ENCODE peak calls at places on chromosomes 6 and 20, in four cellular contexts. C is HS-27A, M is hypothalamus, Y is Right ventricle myocardium superior. H is an unnamed sample.

GRCh38 chr6:130912451-130912850 is 85.2 kb downstream of the SMLR1 start:
- DNase-seq in M (peak), C (no peak), Y (no peak), H (no peak)

GRCh38 chr6:39806277-39806676 is 14.1 kb downstream of the DAAM2 start:
- DNase-seq in M (no peak), C (no peak), Y (no peak), H (no peak)

GRCh38 chr6:157761926-157762325 is 61.1 kb upstream of the SNX9 start:
- DNase-seq in Y (no peak), C (no peak), M (no peak), H (no peak)

GRCh38 chr6:14144678-14145113 is 27.1 kb downstream of the CD83 start:
- DNase-seq in M (peak), Y (peak), C (peak), H (peak)

GRCh38 chr20:56974499-56975250 is 291.8 kb downstream of the BMP7 start:
- DNase-seq in Y (no peak), M (peak), C (no peak), H (peak)

GRCh38 chr20:61932711-61933480 is 132.8 kb downstream of the TAF4 start:
- DNase-seq in Y (peak), M (no peak), C (no peak), H (no peak)

GRCh38 chr6:126919947-126920346 is 198.5 kb upstream of the RSPO3 start:
- DNase-seq in C (peak), M (no peak), Y (no peak), H (no peak)

GRCh38 chr6:138272543-138273305 is 54.4 kb upstream of the PBOV1 start:
- DNase-seq in C (peak), Y (no peak), M (no peak), H (no peak)

GRCh38 chr6:46393161-46393939 is 97.9 kb downstream of the RCAN2 start:
- DNase-seq in M (no peak), Y (no peak), C (no peak), H (no peak)

GRCh38 chr20:53660078-53660909 is 66.7 kb upstream of the ZNF217 start:
- DNase-seq in C (no peak), M (peak), Y (peak), H (no peak)

GRCh38 chr20:23361108-23361650 is 803 bp upstream of the GZF1 start:
- DNase-seq in Y (no peak), C (no peak), M (no peak), H (no peak)

GRCh38 chr6:45611502-45611901 is 233.8 kb upstream of the SUPT3H start:
- DNase-seq in Y (no peak), M (no peak), C (no peak), H (no peak)

GRCh38 chr6:119147101-119148053 is 68.9 kb upstream of the FAM184A start:
- DNase-seq in C (peak), M (no peak), Y (peak), H (peak)

GRCh38 chr20:11207749-11208502 is 534.1 kb upstream of the JAG1 start:
- DNase-seq in M (no peak), C (peak), Y (no peak), H (peak)

GRCh38 chr6:72363844-72364740 is 257.8 kb upstream of the KCNQ5 start:
- DNase-seq in Y (no peak), M (peak), C (peak), H (peak)

GRCh38 chr20:22160254-22160653 is 424.1 kb downstream of the FOXA2 start:
- DNase-seq in Y (no peak), C (no peak), M (no peak), H (no peak)

GRCh38 chr6:139655783-139656705 is 281.6 kb upstream of the CITED2 start:
- DNase-seq in C (no peak), M (no peak), Y (no peak), H (no peak)

GRCh38 chr6:20408851-20409250 is 7.2 kb downstream of the E2F3 start:
- DNase-seq in Y (no peak), M (no peak), C (no peak), H (no peak)

GRCh38 chr6:131001113-131001776 is 61.8 kb downstream of the EPB41L2 start:
- DNase-seq in M (peak), Y (no peak), C (no peak), H (no peak)

GRCh38 chr6:56798163-56798562 is 155.5 kb upstream of the DST start:
- DNase-seq in M (no peak), C (no peak), Y (no peak), H (no peak)

GRCh38 chr6:2949121-2949520 is 22.2 kb downstream of the SERPINB6 start:
- DNase-seq in Y (no peak), C (no peak), M (no peak), H (no peak)

GRCh38 chr6:100269189-100269588 is 195.5 kb downstream of the SIM1 start:
- DNase-seq in C (peak), M (no peak), Y (no peak), H (no peak)

GRCh38 chr6:9537381-9537780 is 877.5 kb downstream of the TFAP2A start:
- DNase-seq in Y (no peak), C (peak), M (no peak), H (no peak)

GRCh38 chr6:157513004-157513603 is 132.1 kb downstream of the ZDHHC14 start:
- DNase-seq in C (no peak), Y (no peak), M (no peak), H (no peak)

GRCh38 chr20:37534401-37535157 is 6.9 kb upstream of the BLCAP start:
- DNase-seq in C (peak), M (peak), Y (no peak), H (peak)

H was measured in islet precursor cell.